ENCODE peak calls at places on chromosomes 6 and 20, in ten cellular contexts. H is cardiac muscle cell, F is GM12865, D is choroid plexus epithelial cell, M is body of pancreas, U is stomach, Q is K562, T is spleen, N is psoas muscle, L is ascending aorta. B is an unnamed sample.

GRCh38 chr20:54624701-54625472 is 149.5 kb downstream of the DOK5 start:
- DNase-seq in H (peak; percentile 79), F (no peak), D (no peak), M (no peak), U (no peak), Q (no peak), T (no peak), N (no peak), L (no peak), B (no peak)

GRCh38 chr6:83853178-83853967 is at the start of gene RIPPLY2:
- DNase-seq in H (peak; percentile 63), F (no peak), D (peak; percentile 36), M (peak; percentile 41), U (no peak), Q (no peak), T (peak; percentile 71), N (no peak), L (no peak), B (no peak)

GRCh38 chr6:137848672-137849071 is 18.4 kb upstream of the TNFAIP3 start:
- DNase-seq in H (peak; percentile 53), F (no peak), D (peak; percentile 72), M (no peak), U (no peak), Q (no peak), T (no peak), N (no peak), L (no peak), B (no peak)

GRCh38 chr6:77906070-77906469 is 253.2 kb downstream of the MEI4 start:
- DNase-seq in H (no peak), F (no peak), D (no peak), M (no peak), U (no peak), Q (no peak), T (no peak), N (no peak), L (no peak), B (no peak)

GRCh38 chr6:143545976-143546547 is 34.5 kb upstream of the FUCA2 start:
- DNase-seq in H (peak; percentile 16), F (no peak), D (peak; percentile 62), M (no peak), U (no peak), Q (no peak), T (no peak), N (no peak), L (no peak), B (no peak)

GRCh38 chr6:105985098-105985815 is 100.9 kb upstream of the PRDM1 start:
- DNase-seq in H (no peak), F (no peak), D (peak; percentile 13), M (no peak), U (no peak), Q (no peak), T (no peak), N (no peak), L (no peak), B (no peak)

GRCh38 chr6:3895303-3895635 is 46.1 kb downstream of the FAM50B start:
- DNase-seq in H (no peak), F (no peak), D (no peak), M (no peak), U (no peak), Q (no peak), T (no peak), N (no peak), L (no peak), B (no peak)

GRCh38 chr6:151292974-151293373 is 53.2 kb downstream of the AKAP12 start:
- DNase-seq in H (peak; percentile 81), F (no peak), D (peak; percentile 87), M (no peak), U (no peak), Q (no peak), T (no peak), N (no peak), L (no peak), B (no peak)

GRCh38 chr6:71730284-71730683 is 156.1 kb upstream of the RIMS1 start:
- DNase-seq in H (no peak), F (no peak), D (no peak), M (no peak), U (no peak), Q (no peak), T (no peak), N (no peak), L (no peak), B (no peak)

GRCh38 chr6:46972521-46972920 is 50.8 kb upstream of the ADGRF5 start:
- DNase-seq in H (peak; percentile 63), F (no peak), D (peak; percentile 46), M (no peak), U (no peak), Q (no peak), T (no peak), N (no peak), L (no peak), B (no peak)

GRCh38 chr20:1301031-1301529 is 27.9 kb downstream of the SDCBP2 start:
- DNase-seq in H (peak; percentile 74), F (no peak), D (peak; percentile 62), M (no peak), U (no peak), Q (peak; percentile 47), T (peak; percentile 34), N (no peak), L (no peak), B (no peak)

GRCh38 chr20:2342243-2342642 is 38.5 kb upstream of the TGM6 start:
- DNase-seq in H (no peak), F (no peak), D (no peak), M (no peak), U (no peak), Q (no peak), T (no peak), N (no peak), L (no peak), B (no peak)

GRCh38 chr6:140059947-140060346 is 685.5 kb upstream of the CITED2 start:
- DNase-seq in H (no peak), F (no peak), D (no peak), M (no peak), U (no peak), Q (no peak), T (no peak), N (no peak), L (no peak), B (no peak)

GRCh38 chr6:42177514-42178364 is 4.6 kb downstream of the GUCA1A start:
- DNase-seq in H (no peak), F (no peak), D (no peak), M (no peak), U (no peak), Q (peak; percentile 43), T (no peak), N (no peak), L (no peak), B (no peak)

GRCh38 chr6:84512396-84512795 is 252.0 kb downstream of the TBX18 start:
- DNase-seq in H (peak; percentile 84), F (no peak), D (peak; percentile 80), M (no peak), U (no peak), Q (no peak), T (no peak), N (no peak), L (no peak), B (no peak)

GRCh38 chr20:22583773-22584629 is at the start of gene FOXA2:
- DNase-seq in H (no peak), F (no peak), D (no peak), M (peak; percentile 93), U (peak; percentile 85), Q (peak; percentile 52), T (no peak), N (no peak), L (no peak), B (no peak)

GRCh38 chr6:29014729-29015608 is 9.9 kb upstream of the ZNF311 start:
- DNase-seq in H (peak; percentile 7), F (no peak), D (peak; percentile 26), M (no peak), U (no peak), Q (no peak), T (no peak), N (no peak), L (no peak), B (no peak)

DNA sequence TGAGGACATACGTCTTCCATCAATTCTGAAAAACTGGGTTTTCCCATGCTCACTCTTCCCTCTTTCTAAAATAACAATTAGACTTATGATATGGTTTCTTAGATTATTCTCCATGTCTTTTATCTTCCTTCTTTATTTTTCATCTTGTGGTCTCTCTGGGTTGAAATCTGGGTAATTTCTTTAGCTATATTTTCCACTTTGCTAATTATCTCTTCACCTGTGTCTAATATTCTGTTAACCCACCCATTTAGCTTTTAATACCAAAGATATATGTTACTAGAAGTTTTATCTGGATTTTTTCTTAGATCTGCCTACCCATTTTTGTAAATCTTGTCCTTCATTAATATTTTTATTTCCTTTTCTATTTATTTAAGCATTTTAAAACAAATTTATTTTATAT is 121.8 kb downstream of the TENT5A start:
- DNase-seq in H (no peak), F (no peak), D (no peak), M (no peak), U (no peak), Q (no peak), T (no peak), N (no peak), L (no peak), B (no peak)
- H3K4me3 ChIP-seq in H (no peak overlapping the region), F (no peak overlapping the region), D (no peak overlapping the region), M (no peak overlapping the region), U (no peak overlapping the region), Q (no peak overlapping the region), T (no peak overlapping the region), N (no peak overlapping the region), L (no peak overlapping the region), B (no peak overlapping the region)

GRCh38 chr6:159941286-159942113 is 27.4 kb upstream of the IGF2R start:
- DNase-seq in H (peak; percentile 71), F (peak; percentile 78), D (peak; percentile 83), M (no peak), U (no peak), Q (no peak), T (no peak), N (no peak), L (no peak), B (no peak)
- TF ChIP-seq CTCF in H (peak; percentile 45), F (peak; percentile 56), D (peak; percentile 68), M (peak; percentile 46), U (peak; percentile 66), Q (peak; percentile 39), T (peak; percentile 38), N (peak; percentile 59), L (peak; percentile 53), B (peak; percentile 47)

DNA sequence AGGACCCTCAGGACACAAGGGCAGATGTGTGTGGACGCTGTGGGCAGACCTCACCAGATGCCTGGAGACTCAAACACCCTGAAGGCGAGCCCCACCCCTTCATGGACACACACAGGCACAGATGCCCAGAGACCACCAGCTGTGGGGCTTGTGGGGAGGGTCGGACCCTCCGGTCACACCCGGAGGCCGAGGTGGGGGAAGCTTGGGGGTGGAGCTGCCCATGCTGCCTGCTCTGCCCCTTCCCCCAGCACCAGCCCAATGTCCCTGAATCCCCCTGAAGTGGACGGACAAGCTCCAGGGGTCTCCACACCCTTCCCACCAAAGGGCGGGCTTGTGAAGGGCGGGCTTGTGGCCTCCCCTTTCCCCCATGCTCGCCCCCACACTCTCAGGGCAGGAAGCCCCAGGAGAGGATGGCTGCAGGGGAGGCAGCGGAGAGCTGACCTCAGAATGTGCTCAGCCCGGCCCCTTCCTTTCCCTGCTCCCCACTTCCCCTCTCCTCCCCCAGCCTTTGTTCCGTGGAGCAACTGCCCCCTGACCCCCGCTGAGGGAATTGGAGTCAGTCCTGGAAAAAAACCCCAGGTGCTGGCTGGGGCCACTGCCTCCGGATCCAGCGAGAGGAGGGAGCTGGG is 13.8 kb upstream of the ABHD16B start:
- DNase-seq in H (peak; percentile 68), F (no peak), D (peak; percentile 29), M (no peak), U (no peak), Q (peak; percentile 73), T (peak; percentile 78), N (no peak), L (no peak), B (no peak)
- H3K4me3 ChIP-seq in H (no peak overlapping the region), F (no peak overlapping the region), D (no peak overlapping the region), M (no peak overlapping the region), U (no peak overlapping the region), Q (no peak overlapping the region), T (no peak overlapping the region), N (peak overlapping the region; percentile 32), L (no peak overlapping the region), B (no peak overlapping the region)

GRCh38 chr6:107179004-107179403 is 63.7 kb upstream of the BEND3 start:
- DNase-seq in H (peak; percentile 32), F (peak; percentile 12), D (peak; percentile 61), M (no peak), U (no peak), Q (no peak), T (no peak), N (no peak), L (no peak), B (no peak)
- TF ChIP-seq CTCF in H (peak; percentile 31), F (no peak), D (peak; percentile 57), M (no peak), U (no peak), Q (peak; percentile 2), T (no peak), N (peak; percentile 8), L (no peak), B (peak; percentile 34)

B was measured in HFF-Myc.